ENCODE peak calls at places on chromosomes 1 and 21, in nine cellular contexts. Q, R, I, U, H, J, B, O and N are unnamed samples.

GRCh38 chr21:45629046-45629981 is 14.2 kb upstream of the PCBP3 start:
- DNase-seq in Q (no peak), R (no peak), I (no peak), U (no peak), H (no peak), J (no peak), B (no peak), O (no peak), N (peak; percentile 12)

GRCh38 chr21:17438642-17439041 is 74.2 kb upstream of the CXADR start:
- DNase-seq in Q (no peak), R (no peak), I (no peak), U (no peak), H (no peak), J (peak; percentile 13), B (no peak), O (no peak), N (no peak)

GRCh38 chr1:4650486-4650885 is 3.9 kb upstream of the AJAP1 start:
- DNase-seq in Q (peak; percentile 67), R (no peak), I (no peak), U (peak; percentile 21), H (no peak), J (no peak), B (no peak), O (no peak), N (no peak)

GRCh38 chr21:31136891-31137290 is 98.6 kb upstream of the KRTAP19-8 start:
- DNase-seq in Q (no peak), R (no peak), I (no peak), U (no peak), H (no peak), J (no peak), B (no peak), O (no peak), N (no peak)

GRCh38 chr1:43235451-43236121 is 34.2 kb upstream of the TMEM125 start:
- DNase-seq in Q (no peak), R (no peak), I (no peak), U (no peak), H (no peak), J (no peak), B (no peak), O (no peak), N (peak; percentile 59)

GRCh38 chr1:77218477-77219165 is 609 bp downstream of the PIGK start:
- DNase-seq in Q (no peak), R (no peak), I (no peak), U (no peak), H (no peak), J (no peak), B (no peak), O (no peak), N (no peak)

GRCh38 chr1:117610036-117610435 is 4.2 kb downstream of the TENT5C start:
- DNase-seq in Q (no peak), R (no peak), I (no peak), U (no peak), H (no peak), J (no peak), B (no peak), O (no peak), N (no peak)

GRCh38 chr1:38628241-38628640 is 231.3 kb downstream of the RRAGC start:
- DNase-seq in Q (no peak), R (no peak), I (no peak), U (no peak), H (no peak), J (no peak), B (no peak), O (no peak), N (no peak)

GRCh38 chr1:218748071-218748470 is 402.9 kb downstream of the TGFB2 start:
- DNase-seq in Q (no peak), R (no peak), I (no peak), U (no peak), H (no peak), J (no peak), B (no peak), O (no peak), N (no peak)

GRCh38 chr1:47371016-47371517 is 37.5 kb downstream of the CMPK1 start:
- DNase-seq in Q (no peak), R (no peak), I (no peak), U (no peak), H (no peak), J (no peak), B (no peak), O (no peak), N (no peak)

GRCh38 chr1:112507896-112508241 is 896 bp upstream of the WNT2B start:
- DNase-seq in Q (no peak), R (no peak), I (no peak), U (no peak), H (no peak), J (peak; percentile 22), B (peak; percentile 13), O (no peak), N (no peak)

DNA sequence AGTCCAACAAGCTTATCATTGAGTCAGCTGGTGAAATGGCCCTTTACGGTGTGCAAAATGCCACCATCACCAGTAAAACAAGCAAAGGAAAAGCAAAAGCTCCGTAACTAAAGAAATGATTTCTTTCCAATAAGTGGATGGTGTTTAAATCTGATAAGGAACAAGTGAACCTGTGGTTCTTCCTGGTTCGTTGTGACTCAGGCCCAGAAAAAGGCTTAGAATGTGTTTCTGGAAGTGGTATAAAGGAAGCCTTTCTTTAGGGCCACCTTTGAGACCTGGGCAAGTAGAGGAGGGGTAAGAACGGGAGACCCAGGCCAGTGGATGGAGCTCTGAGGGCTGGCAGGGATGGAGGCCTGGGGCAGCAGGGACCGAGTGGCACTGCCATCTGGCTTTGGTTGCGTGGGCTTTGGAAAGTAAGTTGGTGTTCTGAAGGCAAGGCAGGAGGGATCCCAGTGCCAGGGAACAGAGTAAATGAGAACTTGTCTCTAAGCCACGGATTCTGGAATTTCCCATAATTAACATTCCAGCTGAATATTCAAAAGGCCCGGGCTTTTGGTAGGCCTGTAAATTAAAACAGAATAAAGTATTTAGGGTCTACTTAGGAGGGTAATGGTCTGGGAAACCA is 87.9 kb upstream of the LMO4 start:
- DNase-seq in Q (no peak), R (no peak), I (no peak), U (no peak), H (no peak), J (no peak), B (no peak), O (no peak), N (no peak)
- H3K27ac ChIP-seq in Q (no peak overlapping the region), R (no peak overlapping the region), I (no peak overlapping the region), U (no peak overlapping the region), H (no peak overlapping the region), J (no peak overlapping the region), B (no peak overlapping the region), O (no peak overlapping the region), N (no peak overlapping the region)

GRCh38 chr1:229600229-229600628 is 25.7 kb downstream of the TAF5L start:
- DNase-seq in Q (no peak), R (no peak), I (no peak), U (no peak), H (no peak), J (no peak), B (no peak), O (no peak), N (no peak)
- H3K4me1 ChIP-seq in Q (peaks cover 4% of the 10 kb centered on the region), R (no peaks in the 10 kb centered on the region), I (peaks cover 28% of the 10 kb centered on the region), U (peaks cover 37% of the 10 kb centered on the region), H (no peaks in the 10 kb centered on the region), J (peaks cover 8% of the 10 kb centered on the region), B (no peaks in the 10 kb centered on the region), O (peaks cover 24% of the 10 kb centered on the region), N (no peaks in the 10 kb centered on the region)

DNA sequence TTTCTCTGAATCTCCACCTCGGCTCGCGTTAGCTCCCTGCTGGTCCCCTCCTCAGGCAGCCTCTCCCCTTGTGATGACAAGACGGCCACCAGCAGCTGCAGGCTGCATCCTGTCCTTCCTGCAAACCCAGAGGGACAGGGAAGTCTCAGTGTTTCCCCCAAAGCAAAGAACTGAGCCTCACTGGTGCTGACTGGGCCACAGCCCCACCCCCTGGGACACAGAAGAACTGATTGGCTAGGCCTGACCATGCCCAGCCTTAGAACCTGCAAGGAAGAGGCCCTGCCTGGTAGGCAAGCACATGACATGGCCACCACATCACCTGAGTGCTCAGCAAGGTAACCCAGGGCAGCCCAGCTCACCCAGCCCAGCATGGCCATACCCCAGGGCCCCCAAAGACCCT is 34.6 kb downstream of the TMEM51 start:
- DNase-seq in Q (no peak), R (no peak), I (no peak), U (no peak), H (no peak), J (no peak), B (no peak), O (no peak), N (no peak)
- H3K27ac ChIP-seq in Q (peak overlapping the region; percentile 92), R (peak overlapping the region; percentile 49), I (no peak overlapping the region), U (no peak overlapping the region), H (no peak overlapping the region), J (no peak overlapping the region), B (no peak overlapping the region), O (peak overlapping the region; percentile 23), N (no peak overlapping the region)

GRCh38 chr1:15848929-15849774 is 1.6 kb downstream of the SPEN start:
- DNase-seq in Q (peak; percentile 86), R (peak; percentile 88), I (peak; percentile 87), U (peak; percentile 86), H (peak; percentile 14), J (peak; percentile 92), B (peak; percentile 67), O (peak; percentile 72), N (peak; percentile 86)
- H3K4me1 ChIP-seq in Q (peaks cover 35% of the 10 kb centered on the region), R (peaks cover 49% of the 10 kb centered on the region), I (peaks cover 66% of the 10 kb centered on the region), U (peaks cover 62% of the 10 kb centered on the region), H (peaks cover 27% of the 10 kb centered on the region), J (peaks cover 26% of the 10 kb centered on the region), B (peaks cover 61% of the 10 kb centered on the region), O (peaks cover 54% of the 10 kb centered on the region), N (peaks cover 8% of the 10 kb centered on the region)

GRCh38 chr1:229164338-229164737 is 106.6 kb upstream of the RAB4A start:
- DNase-seq in Q (no peak), R (no peak), I (no peak), U (no peak), H (no peak), J (no peak), B (no peak), O (no peak), N (peak; percentile 43)
- H3K27ac ChIP-seq in Q (no peak overlapping the region), R (no peak overlapping the region), I (no peak overlapping the region), U (no peak overlapping the region), H (no peak overlapping the region), J (no peak overlapping the region), B (no peak overlapping the region), O (no peak overlapping the region), N (peak overlapping the region; percentile 68)

DNA sequence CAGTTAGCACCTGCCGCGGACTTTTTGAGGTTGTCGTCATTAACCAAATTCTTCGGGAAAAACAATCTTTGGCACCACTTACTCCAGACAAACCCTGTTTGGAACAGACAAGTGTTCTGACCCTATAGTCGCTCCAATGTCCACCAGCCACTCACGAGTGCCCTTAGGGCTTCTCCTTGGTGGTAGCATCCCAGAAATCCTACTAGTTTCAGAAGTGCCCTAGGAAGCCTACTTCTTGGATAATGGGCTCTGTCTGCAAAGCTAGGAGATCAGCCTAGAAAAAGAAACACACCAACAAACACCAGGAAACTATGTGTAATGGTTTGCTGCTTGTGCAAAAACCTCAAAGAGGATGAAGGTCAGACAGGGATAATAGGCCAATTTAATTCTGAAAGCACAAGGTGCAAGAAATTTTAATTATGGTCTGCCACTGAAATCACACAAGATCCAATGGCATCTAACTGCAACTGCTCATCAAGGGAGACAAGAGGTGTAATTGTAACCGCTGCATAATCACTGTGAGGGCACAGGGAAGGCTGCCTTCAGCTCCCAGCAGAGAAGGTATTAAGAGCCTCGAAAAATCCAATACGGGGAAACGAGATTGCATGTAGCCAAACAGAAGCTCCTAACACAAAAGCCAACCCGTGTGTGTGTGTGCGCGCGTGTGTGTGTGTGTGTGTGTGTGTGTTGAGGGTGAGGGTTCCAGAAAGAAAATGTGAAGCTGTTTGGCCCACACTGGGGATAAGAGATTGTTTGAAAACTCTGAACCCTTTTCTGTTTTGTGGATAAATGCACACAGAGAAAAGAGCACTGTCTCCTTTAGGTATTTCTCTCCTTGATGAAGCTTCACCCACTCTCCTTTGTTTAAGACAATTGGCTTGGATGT is 2.2 kb downstream of the WLS start:
- DNase-seq in Q (no peak), R (no peak), I (no peak), U (no peak), H (no peak), J (peak; percentile 46), B (no peak), O (no peak), N (peak; percentile 47)
- H3K4me1 ChIP-seq in Q (no peaks in the 10 kb centered on the region), R (peaks cover 9% of the 10 kb centered on the region), I (peaks cover 19% of the 10 kb centered on the region), U (peaks cover 40% of the 10 kb centered on the region), H (peaks cover 14% of the 10 kb centered on the region), J (peaks cover 20% of the 10 kb centered on the region), B (no peaks in the 10 kb centered on the region), O (peaks cover 8% of the 10 kb centered on the region), N (no peaks in the 10 kb centered on the region)